ENCODE peak calls at places on chromosomes 16 and 17, in nine cellular contexts. E is coronary artery; B is stimulated activated CD4-positive, alpha-beta T cell treated with anti-CD3 and anti-CD28 coated beads, TNF-alpha, amount 100 ng/mL, for 48 hours; T is hypothalamus; R is mucosa of gallbladder; U is effector memory CD8-positive, alpha-beta T cell; G is stomach; N is EH; V is stromal cell of bone marrow. K is an unnamed sample.
A peak's percentile ranks its signal among the peaks of the same experiment; 100 is the strongest.

GRCh38 chr17:78256705-78257559 is 25.5 kb downstream of the TMEM235 start:
- DNase-seq in E (no peak), B (no peak), T (no peak), R (no peak), U (no peak), G (no peak), N (no peak), V (no peak), K (no peak)

GRCh38 chr16:19118938-19119431 is 5.2 kb downstream of the ITPRIPL2 start:
- DNase-seq in E (no peak), B (peak; percentile 28), T (no peak), R (peak; percentile 51), U (no peak), G (no peak), N (peak; percentile 94), V (peak; percentile 94), K (no peak)

GRCh38 chr16:87463722-87464690 is 28.8 kb downstream of the ZCCHC14 start:
- DNase-seq in E (no peak), B (no peak), T (no peak), R (peak; percentile 31), U (no peak), G (no peak), N (peak; percentile 85), V (no peak), K (peak; percentile 67)

GRCh38 chr17:602436-602835 is 112.2 kb downstream of the VPS53 start:
- DNase-seq in E (no peak), B (no peak), T (no peak), R (no peak), U (no peak), G (no peak), N (peak; percentile 77), V (no peak), K (no peak)

GRCh38 chr17:27577884-27578717 is 52.9 kb upstream of the LGALS9 start:
- DNase-seq in E (no peak), B (no peak), T (no peak), R (no peak), U (no peak), G (no peak), N (peak; percentile 38), V (no peak), K (no peak)

GRCh38 chr17:7443499-7444485 is 1.1 kb upstream of the CHRNB1 start:
- DNase-seq in E (no peak), B (no peak), T (no peak), R (no peak), U (no peak), G (no peak), N (peak; percentile 57), V (no peak), K (peak; percentile 35)

GRCh38 chr16:67533024-67533560 is 4.5 kb downstream of the RIPOR1 start:
- DNase-seq in E (peak; percentile 56), B (no peak), T (no peak), R (no peak), U (no peak), G (no peak), N (no peak), V (no peak), K (no peak)

GRCh38 chr17:74444406-74444805 is 12.5 kb downstream of the GPRC5C start:
- DNase-seq in E (no peak), B (no peak), T (no peak), R (no peak), U (no peak), G (peak; percentile 89), N (no peak), V (no peak), K (no peak)

GRCh38 chr17:55783684-55784245 is 32.9 kb downstream of the PCTP start:
- DNase-seq in E (peak; percentile 83), B (no peak), T (no peak), R (peak; percentile 58), U (no peak), G (peak; percentile 35), N (peak; percentile 61), V (no peak), K (no peak)

K was measured in CD4-positive, alpha-beta memory T cell.